ENCODE peak calls at places on chromosomes 13 and 19, in seven cellular contexts. W is OCI-LY7; H is mammary epithelial cell; V is A549; R is CD8-positive, alpha-beta memory T cell; U is fibroblast of lung; B is lower leg skin. N is an unnamed sample.

GRCh38 chr13:66951426-66951825 is 278.7 kb downstream of the PCDH9 start:
- DNase-seq in V (no peak), U (no peak), W (no peak), H (no peak), B (no peak), R (no peak), N (no peak)

GRCh38 chr13:44929691-44930090 is 59.6 kb downstream of the NUFIP1 start:
- DNase-seq in B (no peak), U (no peak), V (no peak), H (no peak), R (no peak), W (no peak), N (no peak)

GRCh38 chr13:110824901-110825300 is 90.0 kb downstream of the ANKRD10 start:
- DNase-seq in R (no peak), U (no peak), H (no peak), V (no peak), W (no peak), B (no peak), N (no peak)

GRCh38 chr19:20078696-20079095 is 896 bp downstream of the ZNF90 start:
- DNase-seq in R (no peak), V (no peak), U (peak), W (no peak), H (peak), B (no peak), N (peak)

GRCh38 chr19:14318873-14319272 is 62.4 kb upstream of the ADGRE5 start:
- DNase-seq in R (no peak), U (no peak), V (no peak), B (no peak), W (no peak), H (no peak), N (no peak)

GRCh38 chr19:48724796-48725753 is 5.5 kb upstream of the MAMSTR start:
- DNase-seq in R (no peak), B (peak), H (peak), V (peak), W (peak), U (peak), N (peak)

GRCh38 chr13:28718186-28718537 is 608 bp downstream of the SLC46A3 start:
- DNase-seq in H (no peak), W (peak), B (peak), R (no peak), U (peak), V (no peak), N (peak)

GRCh38 chr19:30118760-30119159 is 176.7 kb downstream of the URI1 start:
- DNase-seq in U (no peak), H (no peak), W (no peak), R (no peak), B (no peak), V (no peak), N (no peak)

GRCh38 chr19:35038623-35039512 is 2.7 kb upstream of the HPN start:
- DNase-seq in B (no peak), R (no peak), U (peak), H (no peak), V (no peak), W (no peak), N (no peak)

GRCh38 chr19:11152318-11153062 is 3.1 kb downstream of the SPC24 start:
- DNase-seq in U (peak), H (peak), R (no peak), B (peak), W (no peak), V (no peak), N (peak)

GRCh38 chr13:41064493-41064892 is 3.2 kb downstream of the WBP4 start:
- DNase-seq in B (no peak), W (no peak), H (peak), V (no peak), R (no peak), U (peak), N (peak)

GRCh38 chr13:99351772-99352171 is 44.6 kb upstream of the GPR183 start:
- DNase-seq in W (no peak), H (no peak), R (no peak), U (no peak), B (no peak), V (no peak), N (no peak)

GRCh38 chr19:38877781-38878574 is at the start of gene RINL:
- DNase-seq in U (no peak), V (no peak), W (peak), R (peak), H (no peak), B (no peak), N (no peak)

GRCh38 chr19:52941941-52942370 is 18.7 kb upstream of the ZNF888 start:
- DNase-seq in H (peak), V (no peak), R (no peak), B (no peak), U (peak), W (peak), N (peak)

GRCh38 chr13:75938811-75939525 is 302.8 kb downstream of the LMO7 start:
- DNase-seq in V (no peak), H (no peak), R (no peak), W (no peak), U (peak), B (no peak), N (peak)

GRCh38 chr13:37640499-37640898 is 41.9 kb upstream of the POSTN start:
- DNase-seq in U (peak), B (no peak), R (no peak), V (peak), W (peak), H (peak), N (peak)

GRCh38 chr19:1041835-1042685 is 2.2 kb downstream of the ABCA7 start:
- DNase-seq in H (no peak), W (no peak), V (peak), B (peak), U (no peak), R (no peak), N (peak)

GRCh38 chr19:1091544-1092175 is 3.5 kb downstream of the POLR2E start:
- DNase-seq in H (no peak), W (no peak), B (no peak), U (no peak), V (no peak), R (no peak), N (no peak)

GRCh38 chr19:29266603-29267002 is 53.7 kb upstream of the UQCRFS1 start:
- DNase-seq in V (no peak), B (no peak), H (no peak), W (no peak), R (no peak), U (no peak), N (no peak)

GRCh38 chr19:38942471-38943181 is 11.9 kb downstream of the MRPS12 start:
- DNase-seq in W (no peak), U (no peak), H (no peak), B (no peak), V (no peak), R (no peak), N (no peak)

GRCh38 chr13:89324582-89324981 is 1653.4 kb downstream of the SLITRK5 start:
- DNase-seq in V (no peak), W (no peak), U (no peak), H (no peak), B (no peak), R (no peak), N (no peak)

GRCh38 chr13:73729046-73729445 is 405.2 kb downstream of the KLF12 start:
- DNase-seq in B (no peak), W (no peak), U (no peak), H (no peak), R (no peak), V (no peak), N (no peak)

GRCh38 chr19:2032296-2032941 is 16.9 kb upstream of the BTBD2 start:
- DNase-seq in U (peak), W (no peak), B (peak), V (peak), H (peak), R (no peak), N (peak)

GRCh38 chr13:63279136-63279535 is 1863.5 kb upstream of the PCDH20 start:
- DNase-seq in V (no peak), B (no peak), W (no peak), H (no peak), R (no peak), U (peak), N (no peak)

GRCh38 chr19:54248016-54248601 is 5.5 kb upstream of the LILRA6 start:
- DNase-seq in W (no peak), V (no peak), U (no peak), B (peak), R (no peak), H (no peak), N (no peak)

GRCh38 chr13:53098455-53098854 is 69.8 kb downstream of the OLFM4 start:
- DNase-seq in H (no peak), B (no peak), U (no peak), W (no peak), V (no peak), R (no peak), N (no peak)

GRCh38 chr19:990746-991145 is 6.6 kb downstream of the WDR18 start:
- DNase-seq in B (no peak), H (no peak), U (no peak), R (no peak), V (no peak), W (no peak), N (no peak)

GRCh38 chr19:5152767-5153532 is 184.0 kb downstream of the KDM4B start:
- DNase-seq in H (no peak), W (no peak), U (no peak), V (no peak), R (no peak), B (no peak), N (no peak)

GRCh38 chr13:35854286-35854685 is 276.9 kb downstream of the DCLK1 start:
- DNase-seq in B (no peak), H (no peak), V (no peak), W (no peak), U (no peak), R (no peak), N (no peak)

GRCh38 chr19:49801966-49802661 is 11.0 kb downstream of the FUZ start:
- DNase-seq in V (no peak), U (peak), W (no peak), H (no peak), B (peak), R (no peak), N (peak)

GRCh38 chr19:33831835-33832234 is 35.2 kb downstream of the KCTD15 start:
- DNase-seq in V (no peak), U (no peak), B (no peak), H (no peak), R (no peak), W (no peak), N (no peak)

GRCh38 chr19:16836115-16836905 is 7.1 kb downstream of the SIN3B start:
- DNase-seq in W (peak), H (peak), B (no peak), V (no peak), U (no peak), R (no peak), N (peak)

GRCh38 chr19:8528500-8528899 is 14.5 kb upstream of the ZNF414 start:
- DNase-seq in W (no peak), B (no peak), V (no peak), H (no peak), U (no peak), R (no peak), N (no peak)

GRCh38 chr13:114119196-114119595 is 13.2 kb downstream of the RASA3 start:
- DNase-seq in B (no peak), V (peak), U (peak), H (peak), R (no peak), W (no peak), N (peak)

GRCh38 chr19:10289836-10290438 is at the start of gene ICAM5:
- DNase-seq in B (no peak), V (no peak), R (peak), U (no peak), H (no peak), W (peak), N (peak)

GRCh38 chr13:113922412-113923118 is 51.3 kb downstream of the C13orf46 start:
- DNase-seq in R (no peak), B (no peak), H (no peak), W (no peak), U (no peak), V (no peak), N (no peak)

GRCh38 chr13:36548129-36548528 is 115.8 kb downstream of the CCNA1 start:
- DNase-seq in B (no peak), V (no peak), W (no peak), U (no peak), H (no peak), R (no peak), N (no peak)

GRCh38 chr13:45473627-45474026 is 8.9 kb downstream of the COG3 start:
- DNase-seq in V (no peak), H (no peak), U (no peak), B (no peak), R (no peak), W (peak), N (no peak)

DNA sequence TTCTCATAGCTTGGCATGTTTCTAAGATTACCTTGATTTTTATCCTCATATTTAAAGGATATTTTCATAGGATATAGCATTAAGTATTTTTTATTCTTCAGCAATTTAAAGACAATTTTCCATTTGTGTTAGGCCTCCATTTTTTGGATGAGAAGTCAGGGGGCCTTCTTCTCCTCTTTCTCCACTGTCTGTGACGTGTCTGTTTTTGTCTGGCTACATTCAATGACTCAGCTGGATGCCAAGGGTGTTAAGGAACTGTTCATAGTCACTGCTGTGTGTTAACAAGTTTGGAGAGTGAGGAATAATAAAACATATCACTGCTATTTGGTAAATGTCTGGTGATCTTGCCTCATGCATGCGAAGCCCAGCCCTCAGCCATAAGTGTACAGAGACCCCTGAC is 36.4 kb downstream of the ZNF582 start:
- DNase-seq in B (no peak), R (no peak), H (peak), W (no peak), U (no peak), V (no peak), N (no peak)
- H3K4me3 ChIP-seq in B (no peak), R (no peak), H (no peak), W (no peak), U (no peak), V (no peak), N (no peak)

GRCh38 chr19:46469541-46470185 is 1.7 kb downstream of the PNMA8A start:
- DNase-seq in B (no peak), V (no peak), U (no peak), H (no peak), R (no peak), W (no peak), N (no peak)
- H3K4me3 ChIP-seq in B (no peak), V (no peak), U (no peak), H (no peak), R (no peak), W (no peak), N (no peak)

GRCh38 chr19:3823345-3823704 is 37.1 kb upstream of the MATK start:
- DNase-seq in W (no peak), H (no peak), R (no peak), B (no peak), U (no peak), V (no peak), N (no peak)

GRCh38 chr19:3825286-3825956 is 39.2 kb upstream of the MATK start:
- DNase-seq in U (no peak), V (no peak), R (no peak), B (no peak), W (no peak), H (no peak), N (no peak)

GRCh38 chr19:3821156-3821555 is 35.0 kb upstream of the MATK start:
- DNase-seq in W (no peak), R (no peak), B (no peak), V (peak), H (no peak), U (no peak), N (no peak)

GRCh38 chr19:3821857-3822364 is 35.7 kb upstream of the MATK start:
- DNase-seq in U (peak), W (peak), R (peak), V (peak), H (no peak), B (peak), N (peak)

DNA sequence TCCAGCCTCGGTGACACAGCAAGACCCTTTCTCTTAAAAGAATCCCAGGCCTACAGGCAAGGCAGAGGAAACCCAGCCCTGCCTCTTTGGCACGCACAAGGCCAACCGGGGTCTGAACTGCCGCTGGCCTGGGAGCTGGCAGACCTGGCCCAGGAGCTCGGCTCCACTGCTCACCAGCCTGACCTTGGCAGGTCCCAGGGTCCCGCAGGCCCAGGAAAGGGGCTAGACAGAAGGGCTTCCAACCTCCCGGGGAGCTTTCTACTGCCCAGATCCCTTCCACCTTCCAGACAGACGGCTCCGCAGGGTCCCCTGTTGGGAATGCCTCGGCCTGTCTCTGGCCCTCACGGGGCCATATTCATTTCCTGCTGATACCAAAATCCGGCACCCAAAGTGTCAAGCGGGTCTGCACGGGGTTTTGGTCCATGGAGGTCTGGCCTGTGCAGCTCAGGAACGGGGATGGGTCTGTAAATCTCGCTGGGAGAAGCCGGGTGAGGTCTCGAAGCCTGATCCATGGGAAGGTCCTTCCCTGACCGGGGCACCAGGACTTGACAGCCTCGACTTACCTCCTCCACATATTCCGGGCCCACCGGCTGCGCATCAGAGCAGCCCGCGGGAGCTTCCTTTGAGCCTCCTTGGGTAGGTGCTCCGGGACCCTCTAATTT is 36.6 kb upstream of the MATK start:
- DNase-seq in W (no peak), V (no peak), B (no peak), R (no peak), H (no peak), U (no peak), N (no peak)
- H3K4me3 ChIP-seq in W (no peak), V (no peak), B (no peak), R (no peak), H (no peak), U (no peak), N (no peak)

GRCh38 chr13:29903524-29903923 is 53.1 kb upstream of the UBL3 start:
- DNase-seq in W (no peak), B (no peak), R (no peak), U (no peak), V (no peak), H (no peak), N (no peak)

GRCh38 chr13:29905845-29906244 is 55.4 kb upstream of the UBL3 start:
- DNase-seq in R (no peak), U (peak), B (no peak), W (no peak), H (peak), V (no peak), N (peak)

GRCh38 chr13:29902632-29903305 is 52.4 kb upstream of the UBL3 start:
- DNase-seq in V (no peak), U (no peak), R (no peak), W (no peak), B (no peak), H (no peak), N (no peak)

GRCh38 chr13:29906432-29907011 is 56.1 kb upstream of the UBL3 start:
- DNase-seq in U (no peak), R (no peak), V (no peak), H (no peak), W (no peak), B (no peak), N (no peak)

DNA sequence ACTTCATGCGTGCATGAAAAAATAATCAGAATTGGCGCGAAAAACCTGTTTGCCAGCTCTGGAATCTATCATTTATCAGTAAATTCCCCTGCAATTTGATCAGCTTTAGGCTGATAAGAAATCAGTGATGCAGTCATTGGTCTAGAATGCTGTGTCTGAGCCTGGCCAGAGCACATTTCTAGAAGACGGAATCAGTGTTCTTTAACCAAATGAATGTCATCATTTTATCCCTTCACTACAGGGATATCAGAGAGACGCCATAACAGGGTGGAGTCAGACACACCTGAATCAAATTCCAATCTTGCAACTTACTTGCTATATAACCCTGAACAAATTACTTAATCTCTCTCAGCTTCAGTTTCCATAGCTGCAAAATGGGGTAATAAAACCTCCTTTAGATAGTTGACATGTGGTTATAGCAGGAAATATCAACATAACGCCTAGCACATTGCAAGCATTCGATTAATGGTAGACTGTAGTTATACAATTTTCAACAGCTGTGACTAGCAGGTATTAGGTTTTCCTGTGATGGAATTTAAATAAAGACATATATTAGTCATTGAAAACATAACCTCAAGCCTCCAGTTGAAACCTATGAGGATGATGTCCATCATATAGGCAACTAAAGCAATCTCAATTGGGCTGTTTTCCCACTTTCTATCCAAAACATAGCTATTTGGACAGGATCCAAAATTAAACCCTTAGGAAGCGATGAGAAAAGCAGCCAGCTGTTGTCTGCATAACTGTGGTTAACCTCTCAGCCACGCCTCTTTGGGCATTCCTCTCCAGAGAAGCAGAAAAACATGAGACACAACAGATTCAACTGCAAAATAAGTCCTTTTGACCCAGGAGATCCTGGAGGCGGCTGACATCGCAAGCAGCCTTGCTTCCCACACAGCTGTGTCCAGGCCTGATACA is 51.6 kb upstream of the UBL3 start:
- DNase-seq in R (peak), W (no peak), B (no peak), H (peak), V (no peak), U (peak), N (peak)
- H3K4me3 ChIP-seq in R (peak), W (no peak), B (no peak), H (no peak), V (no peak), U (no peak), N (no peak)

GRCh38 chr13:22926176-22927007 is 254.4 kb upstream of the SGCG start:
- DNase-seq in V (no peak), R (no peak), W (no peak), U (peak), B (peak), H (no peak), N (peak)
- H3K4me3 ChIP-seq in V (no peak), R (no peak), W (no peak), U (no peak), B (peak), H (no peak), N (peak)

GRCh38 chr19:17932485-17933338 is at the start of gene CCDC124:
- DNase-seq in B (peak), U (peak), R (peak), W (peak), H (peak), V (peak), N (peak)

GRCh38 chr19:17933414-17934129 is 757 bp downstream of the CCDC124 start:
- DNase-seq in R (no peak), U (peak), V (no peak), W (no peak), H (peak), B (no peak), N (peak)

GRCh38 chr19:17936379-17936778 is 3.6 kb downstream of the CCDC124 start:
- DNase-seq in B (no peak), H (no peak), V (no peak), R (no peak), W (no peak), U (no peak), N (no peak)

GRCh38 chr19:17929056-17929455 is 3.8 kb upstream of the CCDC124 start:
- DNase-seq in W (no peak), U (no peak), V (no peak), R (no peak), B (no peak), H (no peak), N (no peak)

GRCh38 chr19:17931532-17932191 is 1.2 kb upstream of the CCDC124 start:
- DNase-seq in R (no peak), U (no peak), W (no peak), B (no peak), V (no peak), H (peak), N (no peak)
- H3K4me3 ChIP-seq in R (peak), U (no peak), W (peak), B (no peak), V (no peak), H (no peak), N (peak)

N was measured in fibroblast of villous mesenchyme.